ENCODE peak calls at places on chromosomes 3 and 15, in six cellular contexts. K is RWPE1, B is GM10248, R is AG04450, L is brain microvascular endothelial cell, Q is AG09309. S is an unnamed sample.

GRCh38 chr3:101414121-101414520 is 93.7 kb upstream of the IMPG2 start:
- DNase-seq in R (no peak), Q (no peak), L (no peak), K (no peak), B (no peak), S (no peak)

GRCh38 chr3:185332026-185332735 is 30.8 kb upstream of the MAP3K13 start:
- DNase-seq in L (peak), R (peak), Q (peak), B (peak), K (peak), S (no peak)

GRCh38 chr15:67188551-67189218 is 65.8 kb downstream of the AAGAB start:
- DNase-seq in Q (peak), R (peak), B (peak), K (no peak), L (peak), S (no peak)

GRCh38 chr3:177459397-177459796 is 262.1 kb upstream of the TBL1XR1 start:
- DNase-seq in L (peak), K (no peak), R (no peak), B (no peak), Q (no peak), S (no peak)

GRCh38 chr15:62782100-62782791 is 260.3 kb upstream of the TPM1 start:
- DNase-seq in R (peak), K (peak), L (peak), Q (no peak), B (peak), S (peak)

GRCh38 chr15:41115652-41116115 is 396 bp downstream of the INO80 start:
- DNase-seq in B (peak), Q (no peak), K (peak), R (peak), L (no peak), S (peak)

GRCh38 chr3:142447308-142447851 is 457 bp downstream of the XRN1 start:
- DNase-seq in R (no peak), K (peak), Q (no peak), B (peak), L (peak), S (peak)

GRCh38 chr15:29125382-29126207 is 144.0 kb downstream of the NSMCE3 start:
- DNase-seq in Q (no peak), K (no peak), B (no peak), L (no peak), R (no peak), S (no peak)

GRCh38 chr15:49135893-49136292 is 19.5 kb downstream of the COPS2 start:
- DNase-seq in Q (peak), L (peak), K (peak), B (no peak), R (peak), S (peak)

GRCh38 chr3:197285557-197285956 is 12.9 kb downstream of the DLG1 start:
- DNase-seq in Q (no peak), R (no peak), K (no peak), B (no peak), L (no peak), S (no peak)

GRCh38 chr3:145760036-145760435 is 400.9 kb downstream of the PLOD2 start:
- DNase-seq in R (no peak), K (no peak), B (no peak), Q (no peak), L (no peak), S (no peak)

GRCh38 chr3:66494964-66495581 is 5.7 kb downstream of the LRIG1 start:
- DNase-seq in R (no peak), K (no peak), L (no peak), B (no peak), Q (no peak), S (no peak)

GRCh38 chr3:176974303-176974702 is 223.0 kb downstream of the TBL1XR1 start:
- DNase-seq in Q (no peak), K (no peak), R (no peak), B (no peak), L (no peak), S (no peak)

DNA sequence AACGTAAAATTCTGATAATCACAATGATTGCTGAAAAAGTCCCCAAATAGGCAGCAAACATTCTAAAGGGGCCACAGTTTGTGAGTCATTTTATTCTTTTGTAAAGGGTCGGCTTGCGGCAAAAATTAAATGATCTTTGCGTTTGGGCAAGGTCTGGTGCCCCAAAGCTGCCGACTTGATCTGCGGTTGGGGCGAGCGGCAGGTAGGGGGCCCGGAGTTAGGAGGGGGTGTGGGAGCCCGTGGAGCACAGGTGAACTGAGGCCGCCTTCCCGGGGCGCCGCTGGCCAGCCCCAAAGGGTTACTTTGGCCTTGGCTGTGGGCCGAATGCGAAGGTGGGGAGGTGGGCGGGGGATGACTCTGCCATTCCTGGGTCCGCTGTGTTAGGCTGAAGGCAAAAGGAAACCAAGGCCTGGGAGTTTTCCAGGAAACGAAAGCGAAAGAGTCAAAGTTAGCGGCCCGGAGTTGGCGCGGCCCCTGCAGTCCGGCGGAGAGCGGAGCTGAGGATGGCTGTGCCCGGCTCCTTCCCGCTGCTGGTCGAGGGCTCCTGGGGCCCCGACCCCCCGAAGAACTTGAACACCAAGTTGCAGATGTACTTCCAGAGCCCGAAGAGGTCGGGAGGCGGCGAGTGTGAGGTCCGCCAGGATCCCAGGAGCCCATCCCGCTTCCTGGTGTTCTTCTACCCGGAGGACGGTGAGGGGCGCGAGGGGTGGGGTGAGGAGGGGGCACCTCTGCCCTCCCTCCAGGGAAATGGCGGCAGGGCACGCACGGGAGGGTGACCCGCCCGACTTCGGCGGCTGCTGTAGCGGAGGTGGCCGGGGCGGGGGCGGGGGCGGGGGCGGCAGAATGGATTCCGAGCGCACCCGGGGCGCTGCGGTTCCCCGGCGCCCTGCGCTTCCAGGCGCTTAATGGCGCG is at the start of gene PARP14:
- DNase-seq in Q (peak), K (peak), R (peak), L (peak), B (peak), S (peak)
- TF ChIP-seq CTCF in Q (no peak), K (no peak), R (peak), L (peak), B (no peak), S (no peak)

DNA sequence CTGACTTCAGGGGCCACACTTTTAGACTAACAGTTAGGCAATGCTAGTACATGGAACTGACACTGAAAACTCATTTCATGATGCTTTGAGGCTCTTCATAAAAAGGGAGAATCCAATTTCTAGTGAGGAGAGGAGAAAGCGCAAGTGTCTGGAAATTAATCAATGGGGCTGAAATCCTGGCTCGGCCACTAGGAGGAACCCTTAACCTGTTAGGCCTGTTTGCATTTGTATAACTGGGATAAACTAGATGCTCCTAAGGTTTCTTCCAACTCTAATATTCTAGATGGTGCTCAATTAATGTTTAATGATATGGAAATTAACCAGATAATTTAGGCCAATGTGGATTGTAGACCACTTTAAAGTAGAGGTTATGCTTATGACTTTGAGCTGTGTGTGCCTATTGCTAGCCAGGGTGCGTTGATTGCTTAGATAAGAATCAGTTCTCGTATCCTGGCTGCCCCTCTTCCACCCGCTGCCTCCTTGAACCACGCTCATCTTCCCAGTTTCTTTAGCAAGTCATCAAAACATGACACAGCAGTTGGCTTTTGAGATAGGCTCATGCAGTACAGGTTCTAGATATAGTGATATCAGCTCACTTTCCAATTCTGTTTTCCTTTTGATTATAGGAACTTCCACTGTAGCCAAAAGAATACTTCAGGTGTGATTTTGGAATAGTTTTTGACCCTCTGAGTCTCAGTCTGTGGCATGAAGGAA is 16.8 kb upstream of the CRBN start:
- DNase-seq in Q (no peak), B (no peak), L (peak), K (peak), R (no peak), S (peak)
- TF ChIP-seq CTCF in Q (peak), B (peak), L (peak), K (peak), R (peak), S (peak)

DNA sequence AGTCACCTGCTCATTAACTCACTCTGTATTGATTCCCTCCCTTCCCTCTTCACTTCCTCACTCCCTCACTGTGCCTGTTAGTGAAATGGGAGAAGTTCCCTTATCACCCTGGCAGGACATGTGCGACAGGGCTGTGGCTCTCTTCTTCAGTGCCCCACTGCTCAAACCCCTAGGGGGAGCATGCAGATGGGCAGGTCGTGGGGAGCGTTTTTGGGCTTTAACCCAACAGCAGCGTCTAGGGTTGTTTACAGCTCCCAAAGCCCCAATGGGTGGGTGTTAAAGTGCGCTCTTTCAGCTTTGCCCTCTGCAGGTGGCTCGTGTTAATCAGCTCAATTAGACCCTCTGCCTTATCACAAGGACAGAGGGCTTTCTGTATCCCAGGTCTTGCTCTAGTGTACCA is 447.8 kb upstream of the PROK2 start:
- DNase-seq in B (no peak), L (no peak), Q (no peak), K (no peak), R (no peak), S (no peak)
- TF ChIP-seq CTCF in B (no peak), L (no peak), Q (no peak), K (no peak), R (no peak), S (no peak)

GRCh38 chr3:83928391-83928790 is 1030.4 kb upstream of the CADM2 start:
- DNase-seq in L (no peak), R (no peak), B (no peak), Q (no peak), K (no peak), S (no peak)
- TF ChIP-seq CTCF in L (peak), R (peak), B (peak), Q (no peak), K (no peak), S (no peak)

DNA sequence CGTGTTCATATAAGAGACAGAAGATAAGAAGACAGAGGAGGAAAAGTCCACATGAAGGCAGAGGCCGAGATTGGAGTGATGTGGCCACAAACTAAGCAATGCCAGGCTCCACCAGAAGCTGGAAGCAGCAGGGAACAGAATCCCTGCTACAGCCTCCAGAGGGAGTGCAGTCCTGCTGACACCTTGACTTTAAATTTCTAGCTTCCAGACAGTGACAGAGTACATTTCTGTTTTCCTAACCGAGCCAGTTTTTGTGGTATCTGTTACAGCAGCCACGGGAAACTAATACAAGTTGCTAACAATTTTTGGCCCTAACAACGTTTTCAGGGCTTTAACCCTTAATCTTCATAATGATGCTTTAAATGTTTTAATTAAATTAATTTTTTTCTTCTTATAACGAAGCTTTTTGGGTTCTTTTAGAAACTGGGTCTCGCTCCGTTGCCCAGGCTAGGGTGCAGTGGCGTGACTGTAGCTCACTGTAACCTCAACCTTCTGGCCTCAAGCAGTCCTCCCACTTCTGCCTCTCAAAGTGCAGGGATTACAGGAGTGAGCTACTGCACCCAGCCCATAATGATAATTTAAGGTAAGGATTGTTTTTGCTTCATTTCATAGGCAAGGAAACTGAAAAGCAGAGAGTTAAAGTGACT is 202.3 kb upstream of the PROK2 start:
- DNase-seq in R (no peak), Q (no peak), L (peak), K (no peak), B (no peak), S (no peak)
- TF ChIP-seq CTCF in R (peak), Q (peak), L (peak), K (no peak), B (no peak), S (no peak)

GRCh38 chr3:157592769-157593168 is 89.6 kb upstream of the VEPH1 start:
- DNase-seq in Q (no peak), B (no peak), K (no peak), R (no peak), L (no peak), S (no peak)

GRCh38 chr3:157590273-157590672 is 87.1 kb upstream of the VEPH1 start:
- DNase-seq in B (no peak), K (no peak), R (no peak), Q (no peak), L (no peak), S (no peak)

GRCh38 chr3:157589168-157589567 is 86.0 kb upstream of the VEPH1 start:
- DNase-seq in Q (no peak), R (no peak), B (no peak), L (no peak), K (no peak), S (no peak)

GRCh38 chr3:157595259-157595658 is 92.0 kb upstream of the VEPH1 start:
- DNase-seq in B (no peak), K (no peak), R (no peak), L (no peak), Q (no peak), S (no peak)

DNA sequence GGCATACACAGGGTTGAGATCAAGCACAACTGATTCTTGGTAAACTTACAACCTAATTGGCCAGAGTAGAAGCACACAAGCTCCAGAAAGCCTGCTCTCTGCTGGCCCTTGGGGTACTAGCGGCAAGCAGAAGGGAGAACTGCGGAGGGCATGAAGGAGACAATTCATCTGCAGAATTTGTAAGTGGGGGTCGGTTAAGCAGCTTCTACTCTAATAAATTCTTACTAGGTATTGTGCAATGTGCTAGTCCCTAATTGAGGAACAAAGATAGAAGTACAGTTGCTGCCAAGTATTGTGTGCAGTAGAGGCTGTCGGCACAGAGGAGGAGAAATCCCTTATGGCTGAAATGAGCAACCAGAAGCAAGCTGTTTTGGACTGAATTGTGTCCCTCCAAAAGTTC is 91.2 kb upstream of the VEPH1 start:
- DNase-seq in K (no peak), L (no peak), R (no peak), Q (no peak), B (no peak), S (no peak)
- TF ChIP-seq CTCF in K (no peak), L (peak), R (peak), Q (peak), B (no peak), S (no peak)

DNA sequence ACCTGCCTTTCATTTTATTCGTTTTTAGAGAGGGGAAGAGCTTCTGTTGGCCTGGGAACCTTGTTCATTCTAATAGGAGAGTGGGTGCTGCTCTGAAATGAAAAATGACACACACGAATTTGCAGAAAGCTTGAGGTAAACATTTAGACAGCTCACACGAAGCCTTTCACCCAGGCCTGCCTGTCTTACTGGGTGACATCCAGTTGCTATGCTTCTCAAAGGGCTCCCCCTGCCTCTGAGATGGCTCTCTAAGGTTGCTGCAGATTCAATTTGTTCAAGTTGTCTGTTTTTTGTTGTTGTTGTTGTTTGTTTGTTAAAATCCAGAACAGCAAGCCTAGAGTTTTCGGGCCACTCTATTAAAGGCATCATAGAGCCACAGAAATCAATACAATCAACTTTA is 18.1 kb downstream of the PEX5L start:
- DNase-seq in B (peak), K (no peak), R (no peak), L (no peak), Q (no peak), S (no peak)
- TF ChIP-seq CTCF in B (peak), K (no peak), R (no peak), L (no peak), Q (no peak), S (no peak)

GRCh38 chr3:15693340-15693739 is 91.8 kb downstream of the BTD start:
- DNase-seq in K (no peak), Q (no peak), L (no peak), B (no peak), R (no peak), S (no peak)
- TF ChIP-seq CTCF in K (no peak), Q (peak), L (peak), B (no peak), R (no peak), S (no peak)